ENCODE peak calls at places on chromosomes 4 and X, in ten cellular contexts. G is C1 segment of cervical spinal cord, B is NCI-H1694 treated with DMSO at 0.1 percent for 48 hours, E is GM23248, Z is tibial artery, J is astrocyte, Q is PC-3, H is GDM1, F is activated T-cell treated with anti-CD3 and anti-CD28 coated beads for 48 hours, O is BJ. P is an unnamed sample.

GRCh38 chr4:8528713-8529112 is 51.5 kb upstream of the GPR78 start:
- DNase-seq in E (peak), G (no peak), Q (peak), J (peak), H (no peak), Z (no peak), B (no peak), F (no peak), O (no peak), P (peak)

GRCh38 chr4:122700178-122700725 is 32.3 kb upstream of the BBS12 start:
- DNase-seq in B (no peak), G (no peak), H (no peak), Q (peak), F (no peak), Z (no peak), J (peak), O (no peak), E (peak), P (no peak)

GRCh38 chrX:14946721-14947120 is 73.5 kb downstream of the MOSPD2 start:
- DNase-seq in Q (no peak), G (no peak), H (no peak), J (no peak), E (no peak), B (no peak), Z (no peak), F (no peak), O (no peak), P (no peak)

GRCh38 chrX:109911046-109911445 is 91.9 kb upstream of the TMEM164 start:
- DNase-seq in Q (peak), G (no peak), J (no peak), B (peak), O (no peak), E (peak), H (no peak), Z (no peak), F (no peak), P (no peak)

GRCh38 chr4:33054656-33055055 is 2334.5 kb downstream of the PCDH7 start:
- DNase-seq in F (no peak), J (no peak), E (no peak), G (no peak), O (no peak), Z (no peak), B (no peak), H (no peak), Q (no peak), P (no peak)

GRCh38 chr4:141389649-141390048 is 169.0 kb downstream of the ZNF330 start:
- DNase-seq in Z (no peak), O (no peak), Q (no peak), F (no peak), G (no peak), B (no peak), E (no peak), H (no peak), J (peak), P (no peak)

GRCh38 chr4:145132521-145133098 is 34.5 kb downstream of the ABCE1 start:
- DNase-seq in F (no peak), Q (no peak), O (no peak), H (no peak), J (peak), E (peak), G (no peak), Z (no peak), B (no peak), P (no peak)

GRCh38 chr4:135368826-135369225 is 1167.2 kb upstream of the PABPC4L start:
- DNase-seq in B (no peak), Q (peak), F (no peak), J (peak), H (no peak), G (no peak), E (no peak), Z (no peak), O (peak), P (no peak)

GRCh38 chrX:138484451-138484850 is 227.1 kb downstream of the FGF13 start:
- DNase-seq in G (no peak), H (no peak), Q (no peak), B (no peak), Z (no peak), E (no peak), J (no peak), F (no peak), O (no peak), P (no peak)

GRCh38 chr4:138035781-138036258 is 206.3 kb downstream of the SLC7A11 start:
- DNase-seq in H (no peak), G (no peak), F (no peak), E (peak), O (no peak), B (peak), Q (peak), J (peak), Z (no peak), P (peak)

GRCh38 chr4:17347445-17347844 is 164.4 kb downstream of the QDPR start:
- DNase-seq in B (no peak), Z (no peak), O (no peak), J (no peak), Q (peak), F (no peak), G (no peak), H (no peak), E (peak), P (peak)

GRCh38 chr4:95386410-95386809 is 162.4 kb downstream of the UNC5C start:
- DNase-seq in G (no peak), Q (no peak), H (no peak), O (no peak), F (no peak), B (no peak), J (no peak), E (no peak), Z (no peak), P (no peak)

GRCh38 chrX:23694606-23695005 is 27.3 kb downstream of the PRDX4 start:
- DNase-seq in G (no peak), Z (peak), H (peak), O (no peak), E (peak), Q (peak), J (peak), B (no peak), F (peak), P (peak)

GRCh38 chr4:138938371-138938699 is 77.2 kb upstream of the NOCT start:
- DNase-seq in Q (peak), B (peak), E (peak), H (no peak), O (no peak), Z (no peak), J (peak), G (no peak), F (no peak), P (peak)

GRCh38 chrX:15299945-15300851 is 15.2 kb downstream of the ASB11 start:
- DNase-seq in G (no peak), O (no peak), H (no peak), F (no peak), Q (peak), J (no peak), B (peak), Z (no peak), E (peak), P (no peak)

GRCh38 chr4:36758779-36759178 is 477.4 kb downstream of the DTHD1 start:
- DNase-seq in B (no peak), G (no peak), E (no peak), Z (no peak), J (no peak), O (no peak), Q (no peak), F (no peak), H (no peak), P (no peak)

GRCh38 chr4:168612435-168613139 is 115.7 kb downstream of the PALLD start:
- DNase-seq in B (no peak), Z (no peak), H (no peak), E (peak), O (no peak), J (peak), F (no peak), Q (peak), G (no peak), P (peak)

GRCh38 chr4:157702821-157703220 is 470.0 kb downstream of the GASK1B start:
- DNase-seq in F (no peak), Z (no peak), O (no peak), Q (no peak), J (no peak), B (no peak), E (no peak), H (no peak), G (no peak), P (no peak)

GRCh38 chr4:27084685-27085356 is 224.2 kb downstream of the STIM2 start:
- DNase-seq in Z (no peak), H (no peak), O (no peak), Q (peak), B (peak), G (no peak), F (peak), E (peak), J (peak), P (no peak)

GRCh38 chr4:66266035-66266434 is 595.7 kb upstream of the EPHA5 start:
- DNase-seq in H (no peak), B (no peak), E (no peak), Q (no peak), F (no peak), G (no peak), O (no peak), J (no peak), Z (no peak), P (no peak)

GRCh38 chr4:106444557-106444956 is 76.0 kb upstream of the GIMD1 start:
- DNase-seq in F (no peak), H (no peak), Q (peak), G (no peak), J (peak), O (peak), E (peak), Z (no peak), B (no peak), P (peak)

GRCh38 chr4:146585761-146586333 is 52.8 kb upstream of the POU4F2 start:
- DNase-seq in E (peak), B (no peak), G (no peak), O (peak), Z (no peak), H (no peak), J (peak), F (no peak), Q (no peak), P (no peak)

GRCh38 chr4:177097291-177097690 is 212.4 kb upstream of the NEIL3 start:
- DNase-seq in O (no peak), E (no peak), Z (no peak), H (no peak), J (no peak), G (no peak), F (no peak), Q (no peak), B (no peak), P (no peak)